ENCODE peak calls at places on chromosome 19, in five cellular contexts. One of them, this sample, is unnamed.
A peak's percentile ranks its signal among the peaks of the same experiment; 100 is the strongest.

GRCh38 chr19:1085676-1086442 is 9.3 kb downstream of the POLR2E start:
- DNase-seq in uterus: no peak
- DNase-seq in Peyer's patch: no peak
- DNase-seq in lower leg skin: no peak
- DNase-seq in H54: no peak
- DNase-seq in this sample: no peak

GRCh38 chr19:355134-355533 is 10.5 kb upstream of the MIER2 start:
- DNase-seq in uterus: peak; percentile 2
- DNase-seq in Peyer's patch: peak; percentile 1
- DNase-seq in lower leg skin: peak; percentile 60
- DNase-seq in H54: peak; percentile 95
- DNase-seq in this sample: no peak

GRCh38 chr19:9075064-9075964 is 11.5 kb upstream of the OR1M1 start:
- DNase-seq in uterus: peak; percentile 96
- DNase-seq in Peyer's patch: peak; percentile 66
- DNase-seq in lower leg skin: no peak
- DNase-seq in H54: peak; percentile 93
- DNase-seq in this sample: peak; percentile 63

GRCh38 chr19:29542327-29542726 is 16.5 kb downstream of the VSTM2B start:
- DNase-seq in uterus: no peak
- DNase-seq in Peyer's patch: no peak
- DNase-seq in lower leg skin: no peak
- DNase-seq in H54: no peak
- DNase-seq in this sample: no peak

GRCh38 chr19:56321981-56322558 is 7.4 kb upstream of the ZSCAN5A start:
- DNase-seq in uterus: no peak
- DNase-seq in Peyer's patch: no peak
- DNase-seq in lower leg skin: no peak
- DNase-seq in H54: no peak
- DNase-seq in this sample: peak; percentile 83

GRCh38 chr19:11418518-11419506 is at the start of gene RGL3:
- DNase-seq in uterus: no peak
- DNase-seq in Peyer's patch: no peak
- DNase-seq in lower leg skin: peak; percentile 86
- DNase-seq in H54: peak; percentile 76
- DNase-seq in this sample: no peak

GRCh38 chr19:13541554-13541953 is 35.3 kb upstream of the CACNA1A start:
- DNase-seq in uterus: no peak
- DNase-seq in Peyer's patch: no peak
- DNase-seq in lower leg skin: no peak
- DNase-seq in H54: no peak
- DNase-seq in this sample: no peak

GRCh38 chr19:38676023-38676877 is 28.8 kb downstream of the ACTN4 start:
- DNase-seq in uterus: no peak
- DNase-seq in Peyer's patch: no peak
- DNase-seq in lower leg skin: no peak
- DNase-seq in H54: no peak
- DNase-seq in this sample: peak; percentile 85

GRCh38 chr19:10690351-10690781 is 10.9 kb upstream of the QTRT1 start:
- DNase-seq in uterus: no peak
- DNase-seq in Peyer's patch: no peak
- DNase-seq in lower leg skin: no peak
- DNase-seq in H54: no peak
- DNase-seq in this sample: no peak

GRCh38 chr19:8371011-8371804 is 7.3 kb downstream of the ANGPTL4 start:
- DNase-seq in uterus: no peak
- DNase-seq in Peyer's patch: peak; percentile 53
- DNase-seq in lower leg skin: no peak
- DNase-seq in H54: no peak
- DNase-seq in this sample: peak; percentile 85

GRCh38 chr19:41709951-41710645 is 1.7 kb downstream of the CEACAM5 start:
- DNase-seq in uterus: no peak
- DNase-seq in Peyer's patch: no peak
- DNase-seq in lower leg skin: peak; percentile 63
- DNase-seq in H54: no peak
- DNase-seq in this sample: no peak

GRCh38 chr19:49845433-49845832 is 5.5 kb upstream of the PTOV1 start:
- DNase-seq in uterus: no peak
- DNase-seq in Peyer's patch: no peak
- DNase-seq in lower leg skin: no peak
- DNase-seq in H54: no peak
- DNase-seq in this sample: no peak

GRCh38 chr19:6737284-6737872 is at the start of gene GPR108:
- DNase-seq in uterus: peak; percentile 100
- DNase-seq in Peyer's patch: peak; percentile 99
- DNase-seq in lower leg skin: peak; percentile 100
- DNase-seq in H54: peak; percentile 99
- DNase-seq in this sample: peak; percentile 100
- TF ChIP-seq POLR2A in uterus: peak; percentile 43
- TF ChIP-seq POLR2A in Peyer's patch: peak; percentile 60
- TF ChIP-seq POLR2A in lower leg skin: no peak
- TF ChIP-seq POLR2A in H54: no peak
- TF ChIP-seq POLR2A in this sample: peak; percentile 27

DNA sequence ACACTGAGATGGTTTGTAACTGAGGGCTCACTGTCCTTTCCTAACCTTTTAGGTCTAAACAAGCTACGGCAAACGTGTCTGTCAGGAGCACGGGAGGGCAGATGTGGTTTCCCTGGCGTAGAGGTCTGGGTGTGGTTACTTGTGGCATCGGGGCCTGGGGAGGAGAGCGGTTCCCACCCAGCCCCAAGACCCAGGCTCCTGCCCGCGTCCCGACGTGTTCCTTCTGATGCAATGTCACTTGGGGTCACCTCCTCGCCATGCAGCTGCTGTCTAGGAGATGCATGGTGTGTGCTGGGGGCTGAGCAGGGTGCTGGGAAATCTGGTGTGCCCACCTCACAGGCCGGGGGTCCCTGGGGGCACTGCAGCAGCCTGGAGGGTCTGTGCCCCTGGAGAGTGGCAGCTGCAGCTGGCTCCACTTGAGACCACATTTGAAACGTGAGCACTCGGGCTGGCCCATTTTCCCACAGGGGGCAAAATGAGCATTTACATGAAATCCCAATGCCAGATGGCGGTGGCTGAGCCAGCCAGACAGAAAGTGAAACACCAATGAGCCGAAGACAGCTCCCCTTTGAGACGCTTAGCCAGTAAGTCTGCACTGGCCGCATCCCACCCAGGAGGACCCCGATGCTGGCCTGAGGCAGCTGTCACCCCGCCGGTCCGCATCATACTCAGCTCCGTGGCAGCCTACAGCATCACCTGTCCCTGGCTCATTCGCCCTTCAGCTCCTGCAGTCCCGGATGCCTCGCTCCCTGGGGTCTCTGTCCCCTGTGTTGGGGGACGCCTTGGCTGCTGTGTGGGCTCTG is 22.3 kb upstream of the MYDGF start:
- DNase-seq in uterus: no peak
- DNase-seq in Peyer's patch: no peak
- DNase-seq in lower leg skin: no peak
- DNase-seq in H54: no peak
- DNase-seq in this sample: no peak
- TF ChIP-seq POLR2A in uterus: no peak
- TF ChIP-seq POLR2A in Peyer's patch: no peak
- TF ChIP-seq POLR2A in lower leg skin: no peak
- TF ChIP-seq POLR2A in H54: no peak
- TF ChIP-seq POLR2A in this sample: no peak

GRCh38 chr19:18322759-18323460 is at the start of gene LSM4:
- DNase-seq in uterus: peak; percentile 97
- DNase-seq in Peyer's patch: peak; percentile 100
- DNase-seq in lower leg skin: peak; percentile 100
- DNase-seq in H54: peak; percentile 89
- DNase-seq in this sample: peak; percentile 99
- TF ChIP-seq POLR2A in uterus: peak; percentile 93
- TF ChIP-seq POLR2A in Peyer's patch: peak; percentile 97
- TF ChIP-seq POLR2A in lower leg skin: no peak
- TF ChIP-seq POLR2A in H54: peak; percentile 63
- TF ChIP-seq POLR2A in this sample: peak; percentile 84

GRCh38 chr19:23415561-23416191 is 20.4 kb upstream of the ZNF91 start:
- DNase-seq in uterus: no peak
- DNase-seq in Peyer's patch: peak; percentile 82
- DNase-seq in lower leg skin: no peak
- DNase-seq in H54: peak; percentile 33
- DNase-seq in this sample: no peak
- TF ChIP-seq POLR2A in uterus: no peak
- TF ChIP-seq POLR2A in Peyer's patch: no peak
- TF ChIP-seq POLR2A in lower leg skin: no peak
- TF ChIP-seq POLR2A in H54: peak; percentile 39
- TF ChIP-seq POLR2A in this sample: no peak

GRCh38 chr19:15663245-15663644 is 9.6 kb upstream of the CYP4F12 start:
- DNase-seq in uterus: no peak
- DNase-seq in Peyer's patch: no peak
- DNase-seq in lower leg skin: no peak
- DNase-seq in H54: no peak
- DNase-seq in this sample: no peak
- TF ChIP-seq POLR2A in uterus: no peak
- TF ChIP-seq POLR2A in Peyer's patch: no peak
- TF ChIP-seq POLR2A in lower leg skin: no peak
- TF ChIP-seq POLR2A in H54: no peak
- TF ChIP-seq POLR2A in this sample: no peak

DNA sequence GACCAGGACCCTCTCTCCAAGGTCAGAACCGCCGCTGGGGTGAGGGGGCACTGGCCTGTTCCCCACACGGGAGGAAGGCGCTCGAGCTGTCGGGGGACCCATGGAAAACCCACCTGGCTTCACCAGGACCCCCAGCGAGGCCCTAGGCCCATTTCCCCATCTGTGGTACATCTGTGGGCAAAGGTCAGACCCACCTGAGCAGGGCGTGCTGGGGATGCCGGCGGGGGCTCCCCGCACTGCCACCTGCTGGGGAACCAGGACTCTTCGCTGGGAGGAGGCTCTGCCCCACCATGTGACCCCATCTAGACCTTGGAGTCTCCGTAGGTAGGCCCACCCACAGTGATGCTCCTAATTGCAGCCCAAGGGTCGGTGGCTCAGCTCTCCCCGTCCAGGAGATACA is 511 bp downstream of the WDR88 start:
- DNase-seq in uterus: no peak
- DNase-seq in Peyer's patch: no peak
- DNase-seq in lower leg skin: no peak
- DNase-seq in H54: no peak
- DNase-seq in this sample: no peak
- TF ChIP-seq POLR2A in uterus: no peak
- TF ChIP-seq POLR2A in Peyer's patch: no peak
- TF ChIP-seq POLR2A in lower leg skin: no peak
- TF ChIP-seq POLR2A in H54: no peak
- TF ChIP-seq POLR2A in this sample: no peak

GRCh38 chr19:35460608-35461007 is 12.6 kb downstream of the FFAR2 start:
- DNase-seq in uterus: no peak
- DNase-seq in Peyer's patch: no peak
- DNase-seq in lower leg skin: no peak
- DNase-seq in H54: no peak
- DNase-seq in this sample: no peak

GRCh38 chr19:35457173-35457572 is 9.1 kb downstream of the FFAR2 start:
- DNase-seq in uterus: no peak
- DNase-seq in Peyer's patch: no peak
- DNase-seq in lower leg skin: no peak
- DNase-seq in H54: no peak
- DNase-seq in this sample: no peak

GRCh38 chr19:35458192-35458591 is 10.1 kb downstream of the FFAR2 start:
- DNase-seq in uterus: no peak
- DNase-seq in Peyer's patch: no peak
- DNase-seq in lower leg skin: no peak
- DNase-seq in H54: no peak
- DNase-seq in this sample: no peak

GRCh38 chr19:35459414-35460082 is 11.5 kb downstream of the FFAR2 start:
- DNase-seq in uterus: peak; percentile 34
- DNase-seq in Peyer's patch: no peak
- DNase-seq in lower leg skin: no peak
- DNase-seq in H54: no peak
- DNase-seq in this sample: no peak

GRCh38 chr19:35458821-35459391 is 10.8 kb downstream of the FFAR2 start:
- DNase-seq in uterus: no peak
- DNase-seq in Peyer's patch: no peak
- DNase-seq in lower leg skin: no peak
- DNase-seq in H54: no peak
- DNase-seq in this sample: no peak
- TF ChIP-seq POLR2A in uterus: no peak
- TF ChIP-seq POLR2A in Peyer's patch: no peak
- TF ChIP-seq POLR2A in lower leg skin: no peak
- TF ChIP-seq POLR2A in H54: no peak
- TF ChIP-seq POLR2A in this sample: no peak

This sample was measured in erythroblast.